ENCODE peak calls at places on chromosomes 1 and 21, in five cellular contexts. One of them, this sample, is unnamed.
A peak's percentile ranks its signal among the peaks of the same experiment; 100 is the strongest.

GRCh38 chr1:47460040-47460439 is 22.2 kb downstream of the FOXD2 start:
- DNase-seq in HepG2: no peak
- DNase-seq in Peyer's patch: no peak
- DNase-seq in suprapubic skin: no peak
- DNase-seq in naive thymus-derived CD4-positive, alpha-beta T cell: no peak
- DNase-seq in this sample: no peak

GRCh38 chr1:230857077-230857476 is 11.2 kb downstream of the C1orf198 start:
- DNase-seq in HepG2: no peak
- DNase-seq in Peyer's patch: no peak
- DNase-seq in suprapubic skin: no peak
- DNase-seq in naive thymus-derived CD4-positive, alpha-beta T cell: no peak
- DNase-seq in this sample: no peak

GRCh38 chr1:63906053-63906704 is 132.4 kb downstream of the ROR1 start:
- DNase-seq in HepG2: no peak
- DNase-seq in Peyer's patch: no peak
- DNase-seq in suprapubic skin: no peak
- DNase-seq in naive thymus-derived CD4-positive, alpha-beta T cell: no peak
- DNase-seq in this sample: peak; percentile 56

GRCh38 chr21:45241357-45241756 is 46.3 kb downstream of the POFUT2 start:
- DNase-seq in HepG2: no peak
- DNase-seq in Peyer's patch: no peak
- DNase-seq in suprapubic skin: no peak
- DNase-seq in naive thymus-derived CD4-positive, alpha-beta T cell: no peak
- DNase-seq in this sample: no peak

GRCh38 chr1:153773004-153773921 is 1.9 kb upstream of the SLC27A3 start:
- DNase-seq in HepG2: no peak
- DNase-seq in Peyer's patch: no peak
- DNase-seq in suprapubic skin: no peak
- DNase-seq in naive thymus-derived CD4-positive, alpha-beta T cell: no peak
- DNase-seq in this sample: no peak

GRCh38 chr1:150076066-150076465 is 8.5 kb downstream of the VPS45 start:
- DNase-seq in HepG2: no peak
- DNase-seq in Peyer's patch: no peak
- DNase-seq in suprapubic skin: no peak
- DNase-seq in naive thymus-derived CD4-positive, alpha-beta T cell: no peak
- DNase-seq in this sample: no peak

GRCh38 chr1:232369912-232370311 is 260.0 kb downstream of the SIPA1L2 start:
- DNase-seq in HepG2: no peak
- DNase-seq in Peyer's patch: no peak
- DNase-seq in suprapubic skin: no peak
- DNase-seq in naive thymus-derived CD4-positive, alpha-beta T cell: no peak
- DNase-seq in this sample: no peak

GRCh38 chr1:203359010-203359571 is 8.2 kb upstream of the FMOD start:
- DNase-seq in HepG2: no peak
- DNase-seq in Peyer's patch: peak; percentile 65
- DNase-seq in suprapubic skin: no peak
- DNase-seq in naive thymus-derived CD4-positive, alpha-beta T cell: no peak
- DNase-seq in this sample: no peak

GRCh38 chr1:2204384-2205190 is 10.0 kb upstream of the FAAP20 start:
- DNase-seq in HepG2: peak; percentile 57
- DNase-seq in Peyer's patch: no peak
- DNase-seq in suprapubic skin: peak; percentile 92
- DNase-seq in naive thymus-derived CD4-positive, alpha-beta T cell: no peak
- DNase-seq in this sample: no peak

GRCh38 chr1:65691152-65691900 is 101.4 kb upstream of the PDE4B start:
- DNase-seq in HepG2: no peak
- DNase-seq in Peyer's patch: no peak
- DNase-seq in suprapubic skin: no peak
- DNase-seq in naive thymus-derived CD4-positive, alpha-beta T cell: no peak
- DNase-seq in this sample: no peak

GRCh38 chr1:6118415-6118814 is 61.7 kb downstream of the CHD5 start:
- DNase-seq in HepG2: no peak
- DNase-seq in Peyer's patch: no peak
- DNase-seq in suprapubic skin: no peak
- DNase-seq in naive thymus-derived CD4-positive, alpha-beta T cell: no peak
- DNase-seq in this sample: no peak

GRCh38 chr1:212213754-212214153 is 71.5 kb upstream of the PPP2R5A start:
- DNase-seq in HepG2: no peak
- DNase-seq in Peyer's patch: no peak
- DNase-seq in suprapubic skin: no peak
- DNase-seq in naive thymus-derived CD4-positive, alpha-beta T cell: no peak
- DNase-seq in this sample: no peak

GRCh38 chr1:56336972-56337371 is 242.4 kb downstream of the PLPP3 start:
- DNase-seq in HepG2: no peak
- DNase-seq in Peyer's patch: no peak
- DNase-seq in suprapubic skin: no peak
- DNase-seq in naive thymus-derived CD4-positive, alpha-beta T cell: no peak
- DNase-seq in this sample: no peak

GRCh38 chr1:243354511-243355153 is 98.8 kb downstream of the SDCCAG8 start:
- DNase-seq in HepG2: no peak
- DNase-seq in Peyer's patch: no peak
- DNase-seq in suprapubic skin: no peak
- DNase-seq in naive thymus-derived CD4-positive, alpha-beta T cell: no peak
- DNase-seq in this sample: no peak

GRCh38 chr1:197519741-197520334 is 251.8 kb downstream of the CRB1 start:
- DNase-seq in HepG2: peak; percentile 5
- DNase-seq in Peyer's patch: no peak
- DNase-seq in suprapubic skin: no peak
- DNase-seq in naive thymus-derived CD4-positive, alpha-beta T cell: no peak
- DNase-seq in this sample: no peak

GRCh38 chr1:31984419-31985347 is 29.0 kb upstream of the KHDRBS1 start:
- DNase-seq in HepG2: no peak
- DNase-seq in Peyer's patch: no peak
- DNase-seq in suprapubic skin: no peak
- DNase-seq in naive thymus-derived CD4-positive, alpha-beta T cell: peak; percentile 22
- DNase-seq in this sample: no peak

GRCh38 chr1:107232421-107232820 is 91.6 kb downstream of the NTNG1 start:
- DNase-seq in HepG2: no peak
- DNase-seq in Peyer's patch: no peak
- DNase-seq in suprapubic skin: no peak
- DNase-seq in naive thymus-derived CD4-positive, alpha-beta T cell: no peak
- DNase-seq in this sample: no peak

DNA sequence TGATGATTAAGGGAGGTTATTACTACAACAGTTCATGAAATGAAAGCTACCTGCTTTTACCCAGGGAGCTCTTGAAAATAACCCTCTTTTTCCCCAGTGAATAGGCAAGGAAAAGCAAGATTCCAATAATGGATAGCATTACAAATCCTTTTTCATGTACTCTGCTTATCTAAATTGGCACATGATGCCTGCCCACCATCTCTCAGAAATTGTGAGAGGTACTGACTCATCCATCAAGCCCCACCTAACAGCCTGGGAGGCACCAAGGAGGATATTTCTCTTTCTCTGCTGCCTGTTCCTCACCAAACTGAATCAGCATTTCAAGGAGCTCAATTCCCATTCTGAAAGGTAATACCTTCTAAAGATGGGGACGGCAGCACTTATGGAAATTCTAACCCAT is 34.3 kb downstream of the PALMD start:
- DNase-seq in HepG2: no peak
- DNase-seq in Peyer's patch: no peak
- DNase-seq in suprapubic skin: no peak
- DNase-seq in naive thymus-derived CD4-positive, alpha-beta T cell: no peak
- DNase-seq in this sample: no peak
- H3K36me3 ChIP-seq in HepG2: peaks cover 9% of the 10 kb centered on the region
- H3K36me3 ChIP-seq in Peyer's patch: no peaks in the 10 kb centered on the region
- H3K36me3 ChIP-seq in suprapubic skin: peaks cover 27% of the 10 kb centered on the region
- H3K36me3 ChIP-seq in naive thymus-derived CD4-positive, alpha-beta T cell: no peaks in the 10 kb centered on the region
- H3K36me3 ChIP-seq in this sample: no peaks in the 10 kb centered on the region

DNA sequence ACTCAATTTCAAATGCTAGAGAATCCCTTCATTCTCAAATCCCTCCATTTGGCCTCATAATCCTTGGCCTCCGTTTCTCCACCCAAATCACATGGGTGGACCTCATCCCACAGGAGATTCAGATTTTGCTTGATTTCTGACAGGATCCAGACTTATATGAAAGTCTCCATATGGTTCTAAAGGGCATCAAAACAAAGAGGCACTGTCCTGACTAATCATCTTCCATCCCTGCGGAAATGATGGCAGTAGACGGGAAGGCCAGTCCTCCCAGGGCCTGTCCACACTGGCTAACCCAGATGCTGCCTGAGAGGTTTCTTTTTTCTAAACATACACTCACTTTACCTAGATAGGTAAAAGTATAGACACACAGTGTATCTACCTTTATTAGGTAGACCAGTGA is 18.8 kb downstream of the ORC1 start:
- DNase-seq in HepG2: no peak
- DNase-seq in Peyer's patch: no peak
- DNase-seq in suprapubic skin: no peak
- DNase-seq in naive thymus-derived CD4-positive, alpha-beta T cell: no peak
- DNase-seq in this sample: no peak
- H3K36me3 ChIP-seq in HepG2: peaks cover 8% of the 10 kb centered on the region
- H3K36me3 ChIP-seq in Peyer's patch: no peaks in the 10 kb centered on the region
- H3K36me3 ChIP-seq in suprapubic skin: peaks cover 4% of the 10 kb centered on the region
- H3K36me3 ChIP-seq in naive thymus-derived CD4-positive, alpha-beta T cell: no peaks in the 10 kb centered on the region
- H3K36me3 ChIP-seq in this sample: no peaks in the 10 kb centered on the region

GRCh38 chr21:30408782-30409494 is 13.1 kb downstream of the KRTAP13-1 start:
- DNase-seq in HepG2: peak; percentile 14
- DNase-seq in Peyer's patch: peak; percentile 52
- DNase-seq in suprapubic skin: no peak
- DNase-seq in naive thymus-derived CD4-positive, alpha-beta T cell: no peak
- DNase-seq in this sample: peak; percentile 89
- H3K36me3 ChIP-seq in HepG2: no peaks in the 10 kb centered on the region
- H3K36me3 ChIP-seq in Peyer's patch: no peaks in the 10 kb centered on the region
- H3K36me3 ChIP-seq in suprapubic skin: no peaks in the 10 kb centered on the region
- H3K36me3 ChIP-seq in naive thymus-derived CD4-positive, alpha-beta T cell: no peaks in the 10 kb centered on the region
- H3K36me3 ChIP-seq in this sample: no peaks in the 10 kb centered on the region

GRCh38 chr21:39224930-39225329 is 41.7 kb upstream of the PSMG1 start:
- DNase-seq in HepG2: no peak
- DNase-seq in Peyer's patch: no peak
- DNase-seq in suprapubic skin: no peak
- DNase-seq in naive thymus-derived CD4-positive, alpha-beta T cell: no peak
- DNase-seq in this sample: no peak

GRCh38 chr21:39221282-39221996 is 38.2 kb upstream of the PSMG1 start:
- DNase-seq in HepG2: no peak
- DNase-seq in Peyer's patch: no peak
- DNase-seq in suprapubic skin: no peak
- DNase-seq in naive thymus-derived CD4-positive, alpha-beta T cell: no peak
- DNase-seq in this sample: no peak

GRCh38 chr21:39220150-39220549 is 36.9 kb upstream of the PSMG1 start:
- DNase-seq in HepG2: no peak
- DNase-seq in Peyer's patch: no peak
- DNase-seq in suprapubic skin: no peak
- DNase-seq in naive thymus-derived CD4-positive, alpha-beta T cell: no peak
- DNase-seq in this sample: no peak

GRCh38 chr21:39218082-39218409 is 34.8 kb upstream of the PSMG1 start:
- DNase-seq in HepG2: no peak
- DNase-seq in Peyer's patch: no peak
- DNase-seq in suprapubic skin: no peak
- DNase-seq in naive thymus-derived CD4-positive, alpha-beta T cell: no peak
- DNase-seq in this sample: no peak

GRCh38 chr21:39221997-39222486 is 38.8 kb upstream of the PSMG1 start:
- DNase-seq in HepG2: no peak
- DNase-seq in Peyer's patch: no peak
- DNase-seq in suprapubic skin: no peak
- DNase-seq in naive thymus-derived CD4-positive, alpha-beta T cell: no peak
- DNase-seq in this sample: no peak
- H3K36me3 ChIP-seq in HepG2: peaks cover 1% of the 10 kb centered on the region
- H3K36me3 ChIP-seq in Peyer's patch: no peaks in the 10 kb centered on the region
- H3K36me3 ChIP-seq in suprapubic skin: peaks cover 52% of the 10 kb centered on the region
- H3K36me3 ChIP-seq in naive thymus-derived CD4-positive, alpha-beta T cell: peaks cover 3% of the 10 kb centered on the region
- H3K36me3 ChIP-seq in this sample: peaks cover 10% of the 10 kb centered on the region

GRCh38 chr1:165659581-165659895 is 28.5 kb downstream of the MGST3 start:
- DNase-seq in HepG2: no peak
- DNase-seq in Peyer's patch: no peak
- DNase-seq in suprapubic skin: no peak
- DNase-seq in naive thymus-derived CD4-positive, alpha-beta T cell: no peak
- DNase-seq in this sample: no peak
- H3K36me3 ChIP-seq in HepG2: no peaks in the 10 kb centered on the region
- H3K36me3 ChIP-seq in Peyer's patch: no peaks in the 10 kb centered on the region
- H3K36me3 ChIP-seq in suprapubic skin: peaks cover 85% of the 10 kb centered on the region
- H3K36me3 ChIP-seq in naive thymus-derived CD4-positive, alpha-beta T cell: peaks cover 19% of the 10 kb centered on the region
- H3K36me3 ChIP-seq in this sample: peaks cover 17% of the 10 kb centered on the region

DNA sequence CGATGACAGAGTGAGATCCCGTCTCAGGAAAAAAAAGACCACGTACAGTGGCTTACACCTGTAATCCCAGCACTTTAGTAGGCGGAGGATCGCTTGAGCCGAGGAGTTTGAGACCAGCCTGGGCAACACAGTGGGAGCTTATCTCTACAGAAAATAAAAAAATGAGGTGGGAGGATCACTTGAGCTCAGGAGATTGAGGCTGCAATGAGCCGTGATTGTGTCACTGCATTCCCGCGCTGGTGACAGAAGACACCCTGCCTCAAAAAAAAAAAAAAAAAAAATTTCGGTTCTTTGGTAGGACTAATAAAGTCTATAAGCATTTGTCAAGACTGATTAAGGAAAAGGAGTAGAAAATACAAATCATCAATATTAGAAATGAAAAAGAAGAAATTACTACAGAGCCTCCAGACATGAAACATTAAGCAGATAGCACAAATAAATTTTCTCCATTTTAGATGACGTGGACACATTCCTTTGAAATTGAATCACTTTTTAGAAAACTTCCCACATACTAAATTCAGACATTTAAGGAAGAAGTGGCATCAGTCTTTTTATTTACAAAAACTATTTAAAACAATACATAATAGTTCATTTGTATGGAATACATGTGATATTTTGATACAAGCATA is 30.4 kb downstream of the MORC3 start:
- DNase-seq in HepG2: no peak
- DNase-seq in Peyer's patch: no peak
- DNase-seq in suprapubic skin: no peak
- DNase-seq in naive thymus-derived CD4-positive, alpha-beta T cell: no peak
- DNase-seq in this sample: no peak
- H3K36me3 ChIP-seq in HepG2: peaks cover 9% of the 10 kb centered on the region
- H3K36me3 ChIP-seq in Peyer's patch: no peaks in the 10 kb centered on the region
- H3K36me3 ChIP-seq in suprapubic skin: peaks cover 76% of the 10 kb centered on the region
- H3K36me3 ChIP-seq in naive thymus-derived CD4-positive, alpha-beta T cell: peaks cover 11% of the 10 kb centered on the region
- H3K36me3 ChIP-seq in this sample: peaks cover 23% of the 10 kb centered on the region

DNA sequence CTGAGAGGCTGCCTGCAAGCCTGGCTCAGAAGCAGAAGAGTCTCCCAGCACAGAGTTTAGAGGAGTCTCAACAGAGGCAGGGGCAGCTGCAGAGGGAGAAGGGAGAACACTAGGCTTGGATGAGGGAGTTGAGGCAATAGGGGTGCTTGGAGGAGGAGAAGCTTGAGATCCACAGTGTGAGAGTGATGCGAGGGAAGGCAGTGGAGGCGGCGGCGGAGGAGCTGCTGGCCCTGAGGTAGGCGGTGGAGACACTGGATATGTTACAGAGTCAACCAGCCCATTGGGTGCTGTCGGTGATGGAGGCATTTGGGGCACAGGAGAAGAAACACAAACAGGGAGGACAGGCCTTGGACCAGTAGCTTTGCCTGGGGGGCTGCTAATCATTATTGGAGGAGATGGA is 89.4 kb upstream of the LBR start:
- DNase-seq in HepG2: no peak
- DNase-seq in Peyer's patch: no peak
- DNase-seq in suprapubic skin: no peak
- DNase-seq in naive thymus-derived CD4-positive, alpha-beta T cell: no peak
- DNase-seq in this sample: no peak
- H3K36me3 ChIP-seq in HepG2: peaks cover 9% of the 10 kb centered on the region
- H3K36me3 ChIP-seq in Peyer's patch: no peaks in the 10 kb centered on the region
- H3K36me3 ChIP-seq in suprapubic skin: peaks cover 5% of the 10 kb centered on the region
- H3K36me3 ChIP-seq in naive thymus-derived CD4-positive, alpha-beta T cell: no peaks in the 10 kb centered on the region
- H3K36me3 ChIP-seq in this sample: peaks cover 5% of the 10 kb centered on the region

This sample was measured in body of pancreas.